ENCODE peak calls at places on chromosomes 12 and 14, in seven cellular contexts. D is heart left ventricle, A is heart right ventricle, K is lower lobe of right lung, X is body of pancreas, U is GM23338, B is upper lobe of right lung. H is an unnamed sample.
A peak's percentile ranks its signal among the peaks of the same experiment; 100 is the strongest.

GRCh38 chr12:105983622-105984325 is 155.0 kb downstream of the NUAK1 start:
- DNase-seq in D (no peak), A (no peak), K (no peak), X (no peak), U (no peak), B (no peak), H (no peak)

GRCh38 chr14:105168979-105169507 is 467 bp upstream of the JAG2 start:
- DNase-seq in D (peak; percentile 68), A (peak; percentile 46), K (no peak), X (peak; percentile 34), U (peak; percentile 82), B (no peak), H (no peak)

GRCh38 chr12:12007001-12007712 is 63.6 kb upstream of the BCL2L14 start:
- DNase-seq in D (no peak), A (no peak), K (no peak), X (no peak), U (no peak), B (no peak), H (no peak)

GRCh38 chr14:58092231-58092630 is 59.8 kb downstream of the ARMH4 start:
- DNase-seq in D (no peak), A (no peak), K (no peak), X (no peak), U (no peak), B (no peak), H (no peak)

GRCh38 chr12:71438670-71439361 is 782 bp upstream of the LGR5 start:
- DNase-seq in D (no peak), A (no peak), K (no peak), X (peak; percentile 8), U (peak; percentile 26), B (no peak), H (no peak)

GRCh38 chr12:126967152-126967551 is 1299.8 kb upstream of the TMEM132C start:
- DNase-seq in D (no peak), A (no peak), K (no peak), X (no peak), U (no peak), B (no peak), H (no peak)

GRCh38 chr14:28875937-28876910 is 109.6 kb downstream of the FOXG1 start:
- DNase-seq in D (no peak), A (no peak), K (no peak), X (no peak), U (peak; percentile 11), B (no peak), H (no peak)

GRCh38 chr14:103073367-103073875 is 10.6 kb upstream of the LBHD2 start:
- DNase-seq in D (no peak), A (no peak), K (no peak), X (no peak), U (no peak), B (peak; percentile 58), H (no peak)

GRCh38 chr12:76455582-76456345 is 103.8 kb downstream of the OSBPL8 start:
- DNase-seq in D (no peak), A (no peak), K (no peak), X (no peak), U (peak; percentile 77), B (no peak), H (no peak)

GRCh38 chr12:47388712-47389111 is 309.0 kb upstream of the AMIGO2 start:
- DNase-seq in D (no peak), A (no peak), K (no peak), X (no peak), U (peak; percentile 45), B (no peak), H (no peak)

GRCh38 chr12:102960766-102961487 is 3.5 kb downstream of the ASCL1 start:
- DNase-seq in D (no peak), A (no peak), K (no peak), X (no peak), U (no peak), B (no peak), H (no peak)

GRCh38 chr12:21771311-21771710 is 3.2 kb downstream of the KCNJ8 start:
- DNase-seq in D (no peak), A (no peak), K (no peak), X (no peak), U (no peak), B (no peak), H (no peak)

GRCh38 chr12:47881826-47882427 is 22.9 kb downstream of the VDR start:
- DNase-seq in D (no peak), A (no peak), K (no peak), X (peak; percentile 34), U (no peak), B (no peak), H (no peak)

GRCh38 chr12:109732321-109733305 is 19.0 kb downstream of the FAM222A start:
- DNase-seq in D (peak; percentile 11), A (no peak), K (peak; percentile 28), X (peak; percentile 21), U (no peak), B (peak; percentile 39), H (no peak)

GRCh38 chr12:13417516-13417915 is 221.0 kb downstream of the EMP1 start:
- DNase-seq in D (no peak), A (no peak), K (no peak), X (no peak), U (no peak), B (no peak), H (no peak)

GRCh38 chr14:48125654-48126053 is 450.2 kb upstream of the MDGA2 start:
- DNase-seq in D (no peak), A (no peak), K (no peak), X (peak; percentile 67), U (peak; percentile 58), B (no peak), H (no peak)

GRCh38 chr12:27064397-27065342 is 17.7 kb downstream of the C12orf71 start:
- DNase-seq in D (no peak), A (no peak), K (no peak), X (no peak), U (no peak), B (no peak), H (no peak)

GRCh38 chr14:106808458-106808857 is 1282.1 kb downstream of the TMEM121 start:
- DNase-seq in D (no peak), A (no peak), K (no peak), X (no peak), U (no peak), B (no peak), H (no peak)

GRCh38 chr12:113145720-113146551 is 3.6 kb upstream of the CFAP73 start:
- DNase-seq in D (no peak), A (no peak), K (no peak), X (no peak), U (no peak), B (no peak), H (no peak)

GRCh38 chr12:120709976-120710804 is at the start of gene UNC119B:
- DNase-seq in D (peak; percentile 71), A (peak; percentile 72), K (peak; percentile 85), X (peak; percentile 75), U (peak; percentile 83), B (peak; percentile 89), H (peak; percentile 77)

GRCh38 chr12:2402180-2402579 is 349.4 kb downstream of the CACNA1C start:
- DNase-seq in D (no peak), A (no peak), K (no peak), X (no peak), U (no peak), B (no peak), H (no peak)

GRCh38 chr14:105060751-105061427 is 4.3 kb downstream of the GPR132 start:
- DNase-seq in D (peak; percentile 59), A (peak; percentile 17), K (peak; percentile 78), X (no peak), U (no peak), B (peak; percentile 75), H (no peak)

GRCh38 chr12:3600039-3600720 is 109.2 kb downstream of the PRMT8 start:
- DNase-seq in D (no peak), A (no peak), K (no peak), X (no peak), U (peak; percentile 28), B (no peak), H (no peak)
- H3K27me3 ChIP-seq in D (no peaks in the 10 kb centered on the region), A (no peaks in the 10 kb centered on the region), K (no peaks in the 10 kb centered on the region), X (no peaks in the 10 kb centered on the region), U (no peaks in the 10 kb centered on the region), B (no peaks in the 10 kb centered on the region), H (no peaks in the 10 kb centered on the region)

GRCh38 chr14:90114554-90114953 is 52.8 kb downstream of the KCNK13 start:
- DNase-seq in D (no peak), A (no peak), K (no peak), X (no peak), U (no peak), B (no peak), H (no peak)
- TF ChIP-seq CTCF in D (no peak), A (no peak), K (no peak), X (no peak), U (peak; percentile 32), B (no peak), H (no peak)

GRCh38 chr12:107477946-107478610 is 207.5 kb upstream of the PWP1 start:
- DNase-seq in D (no peak), A (no peak), K (no peak), X (no peak), U (no peak), B (no peak), H (no peak)

GRCh38 chr12:107474639-107475539 is 210.7 kb upstream of the PWP1 start:
- DNase-seq in D (no peak), A (no peak), K (no peak), X (no peak), U (no peak), B (no peak), H (no peak)

GRCh38 chr12:107477018-107477417 is 208.6 kb upstream of the PWP1 start:
- DNase-seq in D (no peak), A (no peak), K (no peak), X (no peak), U (no peak), B (no peak), H (no peak)

GRCh38 chr12:107478881-107479280 is 206.7 kb upstream of the PWP1 start:
- DNase-seq in D (no peak), A (no peak), K (no peak), X (no peak), U (no peak), B (no peak), H (no peak)

GRCh38 chr12:107475900-107476299 is 209.7 kb upstream of the PWP1 start:
- DNase-seq in D (no peak), A (no peak), K (no peak), X (no peak), U (no peak), B (no peak), H (no peak)
- H3K27me3 ChIP-seq in D (no peaks in the 10 kb centered on the region), A (peaks cover 6% of the 10 kb centered on the region), K (peaks cover 6% of the 10 kb centered on the region), X (no peaks in the 10 kb centered on the region), U (no peaks in the 10 kb centered on the region), B (no peaks in the 10 kb centered on the region), H (no peaks in the 10 kb centered on the region)

GRCh38 chr12:77835982-77836381 is 5.3 kb downstream of the NAV3 start:
- DNase-seq in D (no peak), A (no peak), K (no peak), X (no peak), U (no peak), B (no peak), H (no peak)

GRCh38 chr12:77834618-77835017 is 3.9 kb downstream of the NAV3 start:
- DNase-seq in D (no peak), A (no peak), K (no peak), X (no peak), U (no peak), B (no peak), H (no peak)

GRCh38 chr12:77830502-77830901 is at the start of gene NAV3:
- DNase-seq in D (no peak), A (peak; percentile 8), K (no peak), X (no peak), U (no peak), B (no peak), H (no peak)

GRCh38 chr12:77830952-77831351 is 258 bp downstream of the NAV3 start:
- DNase-seq in D (no peak), A (no peak), K (no peak), X (no peak), U (no peak), B (no peak), H (no peak)

GRCh38 chr12:77833329-77833728 is 2.6 kb downstream of the NAV3 start:
- DNase-seq in D (no peak), A (no peak), K (no peak), X (no peak), U (no peak), B (no peak), H (no peak)
- TF ChIP-seq CTCF in D (no peak), A (no peak), K (no peak), X (no peak), U (no peak), B (no peak), H (no peak)

H was measured in colonic mucosa.